ENCODE peak calls at places on chromosomes 4 and X, in nine cellular contexts. H is ovary; J is SK-N-DZ; M is HuH-7; B is stimulated activated CD4-positive, alpha-beta T cell treated with anti-CD3 and anti-CD28 coated beads, TNF-alpha, amount 100 ng/mL, for 4 hours; D is activated T-cell treated with anti-CD3 and anti-CD28 coated beads, Interleukin-2, amount 50 U/mL, for 1 hour; Y is fibroblast of mammary gland; Q is NCI-H146; E is AG10803. P is an unnamed sample.

GRCh38 chr4:186167605-186168004 is 23.8 kb upstream of the CYP4V2 start:
- DNase-seq in H (no peak), J (no peak), M (no peak), B (no peak), D (no peak), Y (no peak), Q (no peak), E (no peak), P (no peak)

GRCh38 chrX:44619039-44619438 is 76.4 kb upstream of the FUNDC1 start:
- DNase-seq in H (no peak), J (no peak), M (no peak), B (no peak), D (no peak), Y (no peak), Q (no peak), E (no peak), P (no peak)

GRCh38 chr4:147791870-147792269 is 60.0 kb downstream of the ARHGAP10 start:
- DNase-seq in H (no peak), J (no peak), M (no peak), B (no peak), D (no peak), Y (no peak), Q (no peak), E (no peak), P (no peak)

GRCh38 chr4:32172761-32173160 is 1452.6 kb downstream of the PCDH7 start:
- DNase-seq in H (no peak), J (no peak), M (no peak), B (no peak), D (no peak), Y (peak), Q (no peak), E (peak), P (no peak)

GRCh38 chr4:121800638-121800960 is 524 bp upstream of the EXOSC9 start:
- DNase-seq in H (no peak), J (no peak), M (no peak), B (no peak), D (no peak), Y (no peak), Q (peak), E (no peak), P (no peak)

GRCh38 chrX:42096262-42096939 is 173.0 kb upstream of the CASK start:
- DNase-seq in H (peak), J (no peak), M (no peak), B (no peak), D (no peak), Y (peak), Q (no peak), E (peak), P (no peak)

GRCh38 chr4:61841710-61842109 is 641.6 kb downstream of the ADGRL3 start:
- DNase-seq in H (no peak), J (no peak), M (no peak), B (no peak), D (no peak), Y (no peak), Q (no peak), E (no peak), P (no peak)

GRCh38 chrX:44474410-44474809 is 68.2 kb downstream of the FUNDC1 start:
- DNase-seq in H (no peak), J (no peak), M (no peak), B (no peak), D (no peak), Y (peak), Q (no peak), E (peak), P (no peak)

GRCh38 chrX:57134702-57135101 is 2.5 kb downstream of the SPIN2A start:
- DNase-seq in H (no peak), J (no peak), M (no peak), B (no peak), D (no peak), Y (no peak), Q (no peak), E (no peak), P (no peak)

GRCh38 chr4:176400816-176401461 is 81.2 kb downstream of the SPCS3 start:
- DNase-seq in H (no peak), J (no peak), M (no peak), B (no peak), D (no peak), Y (peak), Q (no peak), E (peak), P (no peak)

GRCh38 chrX:120642871-120643270 is 13.0 kb upstream of the C1GALT1C1 start:
- DNase-seq in H (no peak), J (no peak), M (no peak), B (no peak), D (no peak), Y (no peak), Q (no peak), E (no peak), P (no peak)

GRCh38 chr4:164345756-164346155 is 408.2 kb upstream of the SMIM31 start:
- DNase-seq in H (no peak), J (no peak), M (no peak), B (no peak), D (no peak), Y (peak), Q (no peak), E (no peak), P (no peak)

GRCh38 chr4:124322234-124322831 is 390.2 kb downstream of the ANKRD50 start:
- DNase-seq in H (no peak), J (peak), M (no peak), B (no peak), D (no peak), Y (peak), Q (peak), E (peak), P (no peak)

GRCh38 chr4:179124957-179125356 is 1682.7 kb upstream of the AGA start:
- DNase-seq in H (no peak), J (no peak), M (no peak), B (no peak), D (no peak), Y (no peak), Q (no peak), E (no peak), P (no peak)

GRCh38 chrX:4830880-4831557 is 1117.6 kb upstream of the PRKX start:
- DNase-seq in H (no peak), J (no peak), M (peak), B (no peak), D (no peak), Y (no peak), Q (no peak), E (no peak), P (no peak)

GRCh38 chrX:101051153-101051548 is 760 bp downstream of the TRMT2B start:
- DNase-seq in H (peak), J (no peak), M (no peak), B (no peak), D (no peak), Y (no peak), Q (no peak), E (no peak), P (no peak)

GRCh38 chrX:34886011-34886410 is 56.6 kb upstream of the FAM47B start:
- DNase-seq in H (no peak), J (no peak), M (no peak), B (no peak), D (no peak), Y (peak), Q (no peak), E (peak), P (no peak)

GRCh38 chrX:38305971-38306370 is 21.3 kb downstream of the RPGR start:
- DNase-seq in H (no peak), J (no peak), M (no peak), B (no peak), D (no peak), Y (peak), Q (no peak), E (no peak), P (no peak)